ENCODE peak calls at places on chromosomes 3 and 15, in six cellular contexts. G, V, A, R, F and H are unnamed samples.

GRCh38 chr3:123765475-123766166 is 118.5 kb downstream of the MYLK start:
- ATAC-seq in A (no peak), F (peak; percentile 65), V (peak; percentile 33), R (no peak), G (no peak), H (no peak)

GRCh38 chr3:81723732-81724313 is 37.6 kb downstream of the GBE1 start:
- ATAC-seq in F (peak; percentile 48), G (peak; percentile 79), A (peak; percentile 85), V (peak; percentile 95), R (no peak), H (no peak)

GRCh38 chr3:193984378-193984777 is 151.6 kb upstream of the HES1 start:
- ATAC-seq in G (no peak), A (no peak), R (no peak), V (no peak), F (no peak), H (no peak)

GRCh38 chr3:170712798-170713197 is 126.9 kb upstream of the SLC7A14 start:
- ATAC-seq in F (no peak), G (no peak), A (no peak), R (no peak), V (no peak), H (no peak)

GRCh38 chr3:150736903-150737832 is 25.8 kb downstream of the SIAH2 start:
- ATAC-seq in R (no peak), G (no peak), V (peak; percentile 49), A (no peak), F (peak; percentile 3), H (no peak)

GRCh38 chr3:43468141-43468540 is 153.7 kb downstream of the ANO10 start:
- ATAC-seq in A (no peak), R (no peak), F (no peak), G (no peak), V (no peak), H (no peak)

GRCh38 chr3:171390531-171390930 is 69.7 kb downstream of the TNIK start:
- ATAC-seq in A (no peak), G (no peak), R (no peak), V (no peak), F (no peak), H (no peak)

GRCh38 chr3:105653868-105654267 is 214.9 kb downstream of the CBLB start:
- ATAC-seq in F (peak; percentile 13), G (no peak), R (no peak), A (no peak), V (peak; percentile 50), H (no peak)

GRCh38 chr15:38864827-38865604 is 300.4 kb upstream of the RASGRP1 start:
- ATAC-seq in R (peak; percentile 66), F (no peak), V (no peak), A (no peak), G (no peak), H (peak; percentile 85)

GRCh38 chr3:67648701-67649100 is 5.7 kb downstream of the SUCLG2 start:
- ATAC-seq in F (no peak), A (peak; percentile 38), V (no peak), R (no peak), G (no peak), H (no peak)

GRCh38 chr3:67646586-67647234 is 7.7 kb downstream of the SUCLG2 start:
- ATAC-seq in G (no peak), R (no peak), F (no peak), V (no peak), A (peak; percentile 59), H (no peak)

GRCh38 chr3:67647390-67647878 is 7.0 kb downstream of the SUCLG2 start:
- ATAC-seq in R (peak; percentile 82), V (peak; percentile 89), A (peak; percentile 89), F (no peak), G (no peak), H (peak; percentile 34)

GRCh38 chr3:67649681-67650080 is 4.7 kb downstream of the SUCLG2 start:
- ATAC-seq in A (no peak), F (no peak), R (no peak), V (no peak), G (no peak), H (no peak)

DNA sequence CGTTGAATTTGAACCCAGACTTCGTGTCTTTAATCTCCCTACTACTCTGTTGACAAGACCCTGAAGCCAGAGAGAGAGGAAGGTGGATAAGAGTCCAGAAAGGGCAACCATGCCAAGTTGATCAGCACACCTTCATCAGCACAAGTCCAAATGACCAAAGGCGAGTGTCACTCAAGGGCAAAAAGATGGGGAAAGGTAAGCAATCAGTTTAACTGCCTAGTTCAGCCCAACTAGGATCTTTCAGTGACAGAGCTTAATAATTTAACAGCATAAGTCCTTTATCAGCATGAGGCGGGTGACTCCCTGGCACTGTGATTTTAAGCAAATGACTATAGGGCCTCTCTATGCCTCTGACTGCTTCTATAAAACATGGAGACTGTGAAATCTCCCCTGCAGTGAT is 6.2 kb downstream of the SUCLG2 start:
- ATAC-seq in R (no peak), G (no peak), V (peak; percentile 10), F (no peak), A (peak; percentile 16), H (no peak)
- H3K27ac ChIP-seq in R (no peak overlapping the region), G (no peak overlapping the region), V (peak overlapping the region; percentile 86), F (no peak overlapping the region), A (peak overlapping the region; percentile 97), H (no peak overlapping the region)

GRCh38 chr3:162994165-162994564 is 1497.6 kb downstream of the OTOL1 start:
- ATAC-seq in V (no peak), A (no peak), R (no peak), G (no peak), F (no peak), H (no peak)

GRCh38 chr3:162996368-162996767 is 1499.8 kb downstream of the OTOL1 start:
- ATAC-seq in G (no peak), F (no peak), V (no peak), A (no peak), R (no peak), H (no peak)

GRCh38 chr3:162998205-162998604 is 1501.6 kb downstream of the OTOL1 start:
- ATAC-seq in V (no peak), R (no peak), F (no peak), G (no peak), A (no peak), H (no peak)

DNA sequence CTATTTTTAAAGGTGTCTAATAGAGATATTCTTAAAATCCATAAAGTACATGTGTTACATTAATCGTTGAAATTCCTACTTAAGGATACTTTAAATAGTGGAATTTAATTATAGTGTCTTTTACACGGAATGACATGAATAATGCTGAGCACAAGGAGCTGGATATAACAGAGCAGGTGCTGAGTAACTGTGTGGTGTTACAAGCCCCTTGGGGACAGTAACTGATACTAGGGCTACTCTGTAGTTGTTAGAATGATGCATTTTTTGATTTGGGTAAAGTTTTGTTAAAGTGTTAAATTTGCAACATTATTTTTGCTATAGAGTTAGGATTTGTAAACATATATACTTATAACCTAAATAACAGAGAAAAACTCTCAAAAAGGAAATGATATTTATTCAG is 1496.1 kb downstream of the OTOL1 start:
- ATAC-seq in G (no peak), V (no peak), R (no peak), F (no peak), A (no peak), H (no peak)
- TF ChIP-seq EP300 in G (no peak), V (no peak), R (no peak), F (no peak), A (no peak), H (no peak)

DNA sequence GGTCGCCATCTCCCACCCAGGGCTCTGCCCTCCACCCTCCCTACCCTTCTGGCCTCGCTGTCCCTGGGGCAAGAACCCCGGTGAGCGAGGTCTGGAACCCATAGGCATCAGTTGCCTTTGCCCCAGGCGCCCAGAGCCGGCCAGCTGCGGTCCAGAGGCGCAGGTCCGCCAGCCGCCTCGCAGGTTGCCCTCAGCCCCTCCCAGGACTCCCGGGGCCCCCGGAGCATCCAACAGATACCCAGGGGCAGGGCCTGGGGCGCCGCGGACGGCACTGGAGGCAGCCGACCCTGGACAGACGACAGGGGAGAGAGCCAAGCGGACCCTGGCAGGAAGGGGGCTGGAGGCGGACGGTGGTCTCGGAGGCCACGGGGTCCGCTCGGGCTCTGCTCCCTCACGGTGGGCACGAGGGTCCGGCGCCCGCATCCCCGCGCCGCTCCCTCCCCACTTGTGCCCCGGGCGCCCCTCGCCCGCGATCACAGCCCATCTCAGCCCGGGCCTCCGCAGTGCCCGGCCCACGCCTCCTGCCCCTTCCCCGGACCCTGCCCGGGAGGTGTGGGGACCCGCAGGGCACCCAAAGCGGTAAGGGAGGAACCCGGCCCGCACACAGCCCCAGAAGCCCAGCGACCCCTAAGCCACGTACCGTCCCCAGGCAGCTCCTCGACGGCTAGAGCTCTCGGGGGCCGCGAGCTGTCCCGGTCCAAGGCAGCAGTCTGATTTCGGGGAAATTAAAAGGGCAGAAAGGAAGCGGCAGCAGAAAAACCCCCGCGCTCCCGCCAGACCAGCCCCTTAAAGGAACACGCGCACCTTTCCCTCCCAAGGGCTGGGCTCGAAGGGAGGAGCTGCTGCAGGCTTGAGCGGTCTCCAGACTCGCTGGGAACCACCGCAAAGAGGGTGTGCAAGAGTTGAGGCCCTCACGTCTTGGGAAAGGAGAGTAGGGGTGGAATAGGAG is at the start of gene HAPLN3:
- ATAC-seq in R (no peak), F (peak; percentile 79), A (peak; percentile 45), V (peak; percentile 15), G (peak; percentile 49), H (peak; percentile 13)
- H3K4me3 ChIP-seq in R (peak within 1 kb of the TSS; percentile 43), F (peak within 1 kb of the TSS; percentile 64), A (peak within 1 kb of the TSS; percentile 51), V (peak within 1 kb of the TSS; percentile 48), G (no peak within 1 kb of the TSS), H (peak within 1 kb of the TSS; percentile 52)

GRCh38 chr15:39889601-39890000 is 30.5 kb downstream of the GPR176 start:
- ATAC-seq in A (no peak), R (no peak), F (no peak), G (no peak), V (no peak), H (no peak)

GRCh38 chr15:39887211-39887610 is 32.9 kb downstream of the GPR176 start:
- ATAC-seq in G (no peak), R (no peak), F (no peak), A (no peak), V (no peak), H (no peak)

GRCh38 chr15:39888243-39888642 is 31.8 kb downstream of the GPR176 start:
- ATAC-seq in V (peak; percentile 75), G (no peak), R (no peak), F (no peak), A (no peak), H (no peak)

GRCh38 chr15:39887832-39888231 is 32.2 kb downstream of the GPR176 start:
- ATAC-seq in R (peak; percentile 57), F (peak; percentile 75), V (peak; percentile 94), G (peak; percentile 47), A (peak; percentile 81), H (no peak)

DNA sequence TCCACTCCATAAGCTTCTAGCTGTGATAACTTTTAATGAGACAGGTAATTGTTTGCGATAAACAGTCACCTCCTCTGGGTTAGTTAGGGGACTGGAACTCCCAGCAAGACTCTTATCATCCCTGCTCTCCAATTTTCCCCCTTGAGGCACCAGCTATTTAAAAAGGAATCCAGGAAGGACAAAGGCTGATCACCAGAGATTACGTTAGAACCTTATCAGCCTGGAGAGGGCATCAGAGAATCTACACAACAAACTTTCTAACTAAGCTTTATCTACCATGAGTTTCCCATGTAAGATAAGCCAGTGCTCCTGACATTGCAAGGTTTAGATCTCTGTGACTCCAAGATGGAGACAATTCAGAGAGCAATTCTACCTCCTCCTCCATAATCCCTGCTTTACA is 31.3 kb downstream of the GPR176 start:
- ATAC-seq in G (no peak), A (no peak), F (no peak), V (no peak), R (no peak), H (no peak)
- H3K27ac ChIP-seq in G (no peak overlapping the region), A (no peak overlapping the region), F (no peak overlapping the region), V (no peak overlapping the region), R (no peak overlapping the region), H (no peak overlapping the region)